ENCODE peak calls at places on chromosomes 1 and 21, in seven cellular contexts. P is fibroblast of mammary gland, R is HCT116, Q is DND-41, Y is gastrocnemius medialis, B is neural progenitor cell, J is retinal pigment epithelial cell. Z is an unnamed sample.

GRCh38 chr1:4108741-4109625 is 208.9 kb upstream of the C1orf174 start:
- DNase-seq in R (no peak), Y (no peak), Q (no peak), J (no peak), B (no peak), P (no peak), Z (no peak)

GRCh38 chr1:64982134-64982533 is 15.8 kb upstream of the JAK1 start:
- DNase-seq in P (no peak), Y (no peak), Q (no peak), R (no peak), B (no peak), J (no peak), Z (peak; percentile 70)

GRCh38 chr1:111142358-111142975 is 2.4 kb downstream of the CEPT1 start:
- DNase-seq in R (no peak), J (no peak), Q (no peak), B (peak; percentile 13), P (no peak), Y (no peak), Z (no peak)

GRCh38 chr21:28927122-28927521 is 65.6 kb downstream of the LTN1 start:
- DNase-seq in B (no peak), R (no peak), Y (no peak), J (no peak), Q (no peak), P (no peak), Z (no peak)

GRCh38 chr1:30312226-30312625 is 411.2 kb downstream of the MATN1 start:
- DNase-seq in Q (no peak), Y (no peak), R (no peak), P (no peak), J (no peak), B (no peak), Z (no peak)

GRCh38 chr1:210695041-210695440 is 366.3 kb downstream of the HHAT start:
- DNase-seq in B (no peak), R (no peak), Q (no peak), Y (no peak), P (no peak), J (no peak), Z (no peak)

GRCh38 chr21:32712043-32712442 is 15.8 kb downstream of the SYNJ1 start:
- DNase-seq in J (no peak), B (no peak), P (no peak), Q (peak; percentile 17), R (no peak), Y (no peak), Z (no peak)

GRCh38 chr1:21603177-21604138 is 65.7 kb downstream of the RAP1GAP start:
- DNase-seq in P (no peak), J (no peak), B (no peak), Y (no peak), R (no peak), Q (no peak), Z (no peak)

GRCh38 chr1:147377263-147378246 is 135.1 kb downstream of the CHD1L start:
- DNase-seq in Q (no peak), P (no peak), R (no peak), J (no peak), B (no peak), Y (no peak), Z (no peak)

GRCh38 chr1:192363177-192363576 is 46.4 kb downstream of the RGS21 start:
- DNase-seq in Y (no peak), R (no peak), Q (no peak), J (no peak), P (no peak), B (no peak), Z (no peak)
- TF ChIP-seq CTCF in Y (no peak), R (peak; percentile 43), Q (no peak), J (peak; percentile 29), P (no peak), B (peak; percentile 19), Z (no peak)

DNA sequence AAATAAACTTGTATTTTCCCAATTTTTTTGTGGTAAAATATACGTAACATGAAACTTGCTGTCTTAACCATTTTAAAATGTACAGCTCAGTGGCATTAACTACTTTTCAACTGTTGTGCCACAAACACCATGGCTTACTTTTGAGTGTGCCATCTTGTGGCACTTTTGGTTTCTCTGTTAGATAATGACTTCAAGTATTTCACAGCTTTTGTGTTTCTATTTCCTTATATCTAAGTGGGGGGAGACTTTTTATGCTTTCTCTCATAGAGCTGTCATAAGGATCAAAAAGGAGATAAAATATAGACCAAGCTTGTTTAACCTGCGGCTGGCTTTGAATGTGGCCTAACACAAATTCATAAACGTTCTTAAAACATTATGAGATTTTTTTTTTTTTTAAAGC is 44.3 kb downstream of the CDC14A start:
- DNase-seq in B (no peak), Q (no peak), R (no peak), Y (no peak), P (no peak), J (no peak), Z (no peak)
- H3K4me3 ChIP-seq in B (no peak overlapping the region), Q (no peak overlapping the region), R (no peak overlapping the region), Y (no peak overlapping the region), P (no peak overlapping the region), J (no peak overlapping the region), Z (no peak overlapping the region)

GRCh38 chr1:242842094-242842493 is 317.6 kb upstream of the PLD5 start:
- DNase-seq in P (no peak), J (no peak), Q (no peak), B (peak; percentile 32), Y (no peak), R (no peak), Z (no peak)
- TF ChIP-seq CTCF in P (no peak), J (no peak), Q (no peak), B (peak; percentile 48), Y (no peak), R (no peak), Z (no peak)

DNA sequence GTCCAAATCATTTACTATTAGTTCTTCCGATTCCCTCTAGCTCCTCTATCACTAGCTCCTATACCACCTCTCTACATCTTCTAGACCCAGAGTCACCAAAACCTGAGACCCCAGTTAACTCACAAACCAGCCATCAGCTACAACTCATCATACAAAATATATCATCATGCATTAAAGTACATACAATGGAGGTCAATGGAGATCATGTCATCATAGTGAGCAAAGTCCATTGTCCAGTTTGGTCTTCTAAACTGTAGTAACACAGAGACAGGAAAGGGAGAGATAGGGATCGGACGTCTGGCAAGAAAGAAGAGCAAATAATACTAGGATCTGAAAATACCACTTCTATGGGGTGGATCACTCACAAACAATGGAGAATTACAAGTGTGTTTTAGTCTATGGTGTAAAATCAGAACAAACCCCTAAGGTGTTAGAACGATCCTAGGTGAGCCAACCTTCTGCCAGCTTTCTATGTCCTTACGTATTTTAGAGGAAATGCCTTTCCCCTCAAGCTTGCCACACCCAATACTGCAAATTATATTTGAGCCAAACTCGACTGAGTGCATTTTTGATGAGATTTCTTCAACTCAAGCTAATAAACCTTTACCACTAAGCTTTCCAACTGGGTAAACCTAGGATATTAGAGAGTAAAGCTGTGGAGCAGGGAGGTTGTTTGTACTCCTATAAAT is 3.9 kb downstream of the ADIPOR1 start:
- DNase-seq in B (no peak), P (no peak), R (no peak), Y (no peak), J (no peak), Q (no peak), Z (no peak)
- H3K4me3 ChIP-seq in B (no peak overlapping the region), P (no peak overlapping the region), R (no peak overlapping the region), Y (no peak overlapping the region), J (no peak overlapping the region), Q (no peak overlapping the region), Z (no peak overlapping the region)

DNA sequence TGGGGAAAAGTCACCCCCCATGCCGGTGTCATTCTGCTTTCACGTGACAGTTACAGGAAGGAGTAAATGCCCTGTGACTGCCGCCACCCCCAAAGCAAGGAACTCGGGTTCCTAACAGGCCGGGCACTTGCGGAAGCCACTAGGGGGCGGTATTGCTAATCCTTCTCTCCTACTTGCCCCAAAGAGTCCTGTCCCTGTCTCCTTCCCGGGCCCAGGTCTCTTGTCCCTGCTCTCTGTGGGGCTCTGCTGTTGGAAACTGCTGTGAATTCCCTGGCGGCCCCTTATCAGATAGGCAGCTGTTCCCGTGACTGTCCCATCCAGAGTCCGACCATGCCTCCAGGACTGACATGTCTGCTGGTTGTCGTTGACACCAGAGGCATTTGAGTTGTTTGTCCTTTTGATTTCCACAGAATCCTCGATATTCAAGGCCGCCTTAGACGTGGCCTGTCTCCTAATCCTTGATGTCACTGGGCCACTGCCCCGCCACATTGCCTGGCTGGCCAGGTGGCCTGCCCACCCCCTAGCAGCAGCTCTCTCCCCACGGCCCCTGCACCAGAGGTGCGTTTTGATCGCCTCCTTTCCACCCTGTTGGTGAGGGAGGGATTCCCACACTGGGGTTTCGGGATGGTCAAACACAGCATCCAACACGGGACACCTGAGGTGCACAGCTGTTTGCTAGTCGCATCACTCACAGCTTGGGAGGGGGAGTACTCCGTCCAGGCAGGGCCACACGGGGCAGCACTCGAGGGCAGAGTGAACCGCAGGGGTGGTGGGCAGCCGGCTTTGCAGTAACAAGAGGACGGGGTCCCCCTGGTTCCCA is 37.3 kb downstream of the CHAF1B start:
- DNase-seq in Q (peak; percentile 54), B (peak; percentile 79), P (peak; percentile 65), R (peak; percentile 34), J (no peak), Y (no peak), Z (no peak)
- TF ChIP-seq CTCF in Q (peak; percentile 73), B (peak; percentile 76), P (peak; percentile 75), R (peak; percentile 84), J (peak; percentile 81), Y (peak; percentile 61), Z (peak; percentile 93)

GRCh38 chr1:100704473-100704872 is 15.1 kb upstream of the VCAM1 start:
- DNase-seq in J (no peak), Y (no peak), Q (no peak), P (no peak), B (no peak), R (no peak), Z (no peak)
- H3K4me3 ChIP-seq in J (no peak overlapping the region), Y (no peak overlapping the region), Q (no peak overlapping the region), P (no peak overlapping the region), B (no peak overlapping the region), R (no peak overlapping the region), Z (no peak overlapping the region)

GRCh38 chr1:15328785-15329480 is 80.8 kb upstream of the EFHD2 start:
- DNase-seq in Q (no peak), B (no peak), Y (peak; percentile 22), R (no peak), P (peak; percentile 79), J (no peak), Z (no peak)
- TF ChIP-seq CTCF in Q (no peak), B (no peak), Y (peak; percentile 52), R (no peak), P (peak; percentile 50), J (no peak), Z (no peak)